ENCODE peak calls at places on chromosomes 6 and 20, in five cellular contexts. One of them, this sample, is unnamed.

GRCh38 chr6:74991573-74992332 is 214.1 kb downstream of the COL12A1 start:
- DNase-seq in A549: no peak
- DNase-seq in WTC11: no peak
- DNase-seq in HCT116: no peak
- DNase-seq in HepG2: no peak
- DNase-seq in this sample: no peak

GRCh38 chr20:56400001-56400640 is 7.7 kb downstream of the CSTF1 start:
- DNase-seq in A549: peak
- DNase-seq in WTC11: peak
- DNase-seq in HCT116: peak
- DNase-seq in HepG2: peak
- DNase-seq in this sample: peak

GRCh38 chr6:26286168-26286854 is 78.7 kb upstream of the BTN3A2 start:
- DNase-seq in A549: peak
- DNase-seq in WTC11: peak
- DNase-seq in HCT116: no peak
- DNase-seq in HepG2: peak
- DNase-seq in this sample: peak

GRCh38 chr6:10441004-10441654 is 26.3 kb upstream of the TFAP2A start:
- DNase-seq in A549: peak
- DNase-seq in WTC11: no peak
- DNase-seq in HCT116: peak
- DNase-seq in HepG2: peak
- DNase-seq in this sample: no peak

GRCh38 chr6:150764638-150765456 is 100.7 kb upstream of the MTHFD1L start:
- DNase-seq in A549: no peak
- DNase-seq in WTC11: no peak
- DNase-seq in HCT116: no peak
- DNase-seq in HepG2: no peak
- DNase-seq in this sample: no peak

GRCh38 chr6:28693751-28694443 is 168.2 kb downstream of the GPX5 start:
- DNase-seq in A549: no peak
- DNase-seq in WTC11: peak
- DNase-seq in HCT116: no peak
- DNase-seq in HepG2: no peak
- DNase-seq in this sample: no peak

GRCh38 chr20:52731086-52731485 is 241.1 kb upstream of the TSHZ2 start:
- DNase-seq in A549: no peak
- DNase-seq in WTC11: peak
- DNase-seq in HCT116: no peak
- DNase-seq in HepG2: no peak
- DNase-seq in this sample: no peak

GRCh38 chr20:22939181-22939580 is 95.9 kb upstream of the SSTR4 start:
- DNase-seq in A549: no peak
- DNase-seq in WTC11: no peak
- DNase-seq in HCT116: no peak
- DNase-seq in HepG2: no peak
- DNase-seq in this sample: no peak

GRCh38 chr6:56334937-56335336 is 87.6 kb upstream of the COL21A1 start:
- DNase-seq in A549: no peak
- DNase-seq in WTC11: no peak
- DNase-seq in HCT116: no peak
- DNase-seq in HepG2: no peak
- DNase-seq in this sample: no peak

GRCh38 chr6:37938909-37939308 is 119.4 kb downstream of the ZFAND3 start:
- DNase-seq in A549: no peak
- DNase-seq in WTC11: no peak
- DNase-seq in HCT116: no peak
- DNase-seq in HepG2: no peak
- DNase-seq in this sample: no peak

GRCh38 chr6:112300888-112301287 is 46.2 kb upstream of the RFPL4B start:
- DNase-seq in A549: no peak
- DNase-seq in WTC11: no peak
- DNase-seq in HCT116: no peak
- DNase-seq in HepG2: no peak
- DNase-seq in this sample: no peak

GRCh38 chr6:81381382-81381916 is 371.0 kb downstream of the TENT5A start:
- DNase-seq in A549: no peak
- DNase-seq in WTC11: no peak
- DNase-seq in HCT116: no peak
- DNase-seq in HepG2: peak
- DNase-seq in this sample: no peak

GRCh38 chr20:1710484-1710883 is 52.9 kb upstream of the SIRPG start:
- DNase-seq in A549: no peak
- DNase-seq in WTC11: no peak
- DNase-seq in HCT116: no peak
- DNase-seq in HepG2: no peak
- DNase-seq in this sample: no peak
- TF ChIP-seq MAX in A549: no peak
- TF ChIP-seq MAX in WTC11: no peak
- TF ChIP-seq MAX in HCT116: no peak
- TF ChIP-seq MAX in HepG2: no peak
- TF ChIP-seq MAX in this sample: no peak

GRCh38 chr6:138004423-138005287 is 102.6 kb downstream of the PERP start:
- DNase-seq in A549: peak
- DNase-seq in WTC11: no peak
- DNase-seq in HCT116: peak
- DNase-seq in HepG2: peak
- DNase-seq in this sample: peak

GRCh38 chr6:138008791-138009190 is 98.4 kb downstream of the PERP start:
- DNase-seq in A549: no peak
- DNase-seq in WTC11: no peak
- DNase-seq in HCT116: no peak
- DNase-seq in HepG2: no peak
- DNase-seq in this sample: no peak

GRCh38 chr6:138001750-138002349 is 105.4 kb downstream of the PERP start:
- DNase-seq in A549: peak
- DNase-seq in WTC11: peak
- DNase-seq in HCT116: peak
- DNase-seq in HepG2: peak
- DNase-seq in this sample: peak

GRCh38 chr6:138007014-138007472 is 100.2 kb downstream of the PERP start:
- DNase-seq in A549: peak
- DNase-seq in WTC11: peak
- DNase-seq in HCT116: peak
- DNase-seq in HepG2: peak
- DNase-seq in this sample: peak

DNA sequence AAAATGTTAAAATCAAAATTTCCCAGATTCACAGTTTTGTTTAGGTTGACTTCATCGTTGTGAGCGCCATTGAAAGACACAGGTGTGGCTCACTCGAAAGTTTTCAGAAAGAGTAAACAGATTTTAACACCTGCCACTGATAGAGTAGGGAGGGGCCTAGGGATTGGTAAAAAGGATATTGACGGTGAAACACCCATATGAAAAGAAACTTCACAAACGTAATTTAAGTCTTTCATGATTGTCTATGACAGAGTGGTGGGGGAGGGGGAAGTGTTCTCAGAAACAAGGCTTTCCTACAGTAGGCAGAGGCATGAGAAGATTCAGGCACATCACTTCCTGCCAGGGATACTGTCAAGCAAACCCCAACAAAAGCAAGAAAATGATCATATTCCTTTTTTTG is 101.4 kb downstream of the PERP start:
- DNase-seq in A549: no peak
- DNase-seq in WTC11: no peak
- DNase-seq in HCT116: no peak
- DNase-seq in HepG2: no peak
- DNase-seq in this sample: no peak
- TF ChIP-seq MAX in A549: no peak
- TF ChIP-seq MAX in WTC11: no peak
- TF ChIP-seq MAX in HCT116: no peak
- TF ChIP-seq MAX in HepG2: no peak
- TF ChIP-seq MAX in this sample: no peak

DNA sequence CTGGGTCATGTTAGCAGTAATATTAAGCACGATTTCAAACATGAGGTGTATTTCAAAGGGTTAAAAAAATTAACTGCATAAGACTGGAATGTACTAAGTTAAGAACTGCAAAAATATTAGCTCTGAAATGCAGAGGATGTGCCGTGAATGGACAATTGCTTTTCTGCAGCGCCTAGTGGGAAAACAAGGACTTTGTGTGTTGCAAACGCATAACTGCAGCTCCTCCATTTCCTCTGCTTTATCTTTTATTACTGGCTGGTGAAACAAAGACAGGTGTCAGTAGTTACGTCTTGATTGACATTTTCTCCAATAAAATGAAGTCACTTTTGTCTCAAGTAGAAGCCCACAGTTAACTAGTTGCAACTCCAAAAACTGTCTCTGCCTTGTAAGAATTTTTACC is 1.7 kb downstream of the PDE7B start:
- DNase-seq in A549: peak
- DNase-seq in WTC11: no peak
- DNase-seq in HCT116: no peak
- DNase-seq in HepG2: no peak
- DNase-seq in this sample: no peak
- TF ChIP-seq MAX in A549: no peak
- TF ChIP-seq MAX in WTC11: no peak
- TF ChIP-seq MAX in HCT116: no peak
- TF ChIP-seq MAX in HepG2: no peak
- TF ChIP-seq MAX in this sample: no peak

DNA sequence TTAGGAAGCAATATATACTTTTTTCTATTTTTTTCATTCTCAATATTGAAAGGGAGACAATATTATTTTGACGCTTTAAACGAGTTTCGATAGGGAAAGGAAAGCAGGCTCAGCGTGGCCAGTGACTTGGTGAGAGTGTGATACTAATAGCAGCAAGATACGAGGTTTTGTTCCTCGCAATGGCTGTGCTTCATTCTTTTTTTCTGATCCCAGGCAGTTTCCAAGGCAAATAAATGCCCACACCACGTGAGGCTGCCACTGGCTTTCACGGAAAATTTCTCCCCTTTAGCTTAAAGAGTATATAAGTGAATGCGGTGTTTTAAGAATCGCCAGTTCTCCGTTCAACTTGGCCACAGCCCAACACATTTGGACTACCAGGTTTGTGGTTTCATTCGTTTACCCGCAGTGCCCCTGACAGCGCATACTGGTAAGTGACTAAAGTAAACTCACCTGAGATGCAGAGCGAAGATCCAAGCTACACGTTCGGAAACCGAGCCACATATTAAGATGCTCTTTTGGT is 196.4 kb upstream of the ZNF184 start:
- DNase-seq in A549: no peak
- DNase-seq in WTC11: no peak
- DNase-seq in HCT116: no peak
- DNase-seq in HepG2: no peak
- DNase-seq in this sample: peak
- TF ChIP-seq MAX in A549: no peak
- TF ChIP-seq MAX in WTC11: no peak
- TF ChIP-seq MAX in HCT116: no peak
- TF ChIP-seq MAX in HepG2: no peak
- TF ChIP-seq MAX in this sample: no peak

GRCh38 chr20:51424270-51425041 is 118.1 kb downstream of the NFATC2 start:
- DNase-seq in A549: no peak
- DNase-seq in WTC11: no peak
- DNase-seq in HCT116: no peak
- DNase-seq in HepG2: no peak
- DNase-seq in this sample: no peak
- TF ChIP-seq MAX in A549: no peak
- TF ChIP-seq MAX in WTC11: no peak
- TF ChIP-seq MAX in HCT116: no peak
- TF ChIP-seq MAX in HepG2: no peak
- TF ChIP-seq MAX in this sample: no peak

GRCh38 chr20:2984956-2985661 is 58.3 kb upstream of the GNRH2 start:
- DNase-seq in A549: no peak
- DNase-seq in WTC11: no peak
- DNase-seq in HCT116: no peak
- DNase-seq in HepG2: no peak
- DNase-seq in this sample: peak
- TF ChIP-seq MAX in A549: no peak
- TF ChIP-seq MAX in WTC11: no peak
- TF ChIP-seq MAX in HCT116: no peak
- TF ChIP-seq MAX in HepG2: no peak
- TF ChIP-seq MAX in this sample: no peak

GRCh38 chr6:45478235-45478634 is 100.5 kb upstream of the SUPT3H start:
- DNase-seq in A549: no peak
- DNase-seq in WTC11: no peak
- DNase-seq in HCT116: no peak
- DNase-seq in HepG2: no peak
- DNase-seq in this sample: peak
- TF ChIP-seq MAX in A549: no peak
- TF ChIP-seq MAX in WTC11: no peak
- TF ChIP-seq MAX in HCT116: no peak
- TF ChIP-seq MAX in HepG2: no peak
- TF ChIP-seq MAX in this sample: no peak

DNA sequence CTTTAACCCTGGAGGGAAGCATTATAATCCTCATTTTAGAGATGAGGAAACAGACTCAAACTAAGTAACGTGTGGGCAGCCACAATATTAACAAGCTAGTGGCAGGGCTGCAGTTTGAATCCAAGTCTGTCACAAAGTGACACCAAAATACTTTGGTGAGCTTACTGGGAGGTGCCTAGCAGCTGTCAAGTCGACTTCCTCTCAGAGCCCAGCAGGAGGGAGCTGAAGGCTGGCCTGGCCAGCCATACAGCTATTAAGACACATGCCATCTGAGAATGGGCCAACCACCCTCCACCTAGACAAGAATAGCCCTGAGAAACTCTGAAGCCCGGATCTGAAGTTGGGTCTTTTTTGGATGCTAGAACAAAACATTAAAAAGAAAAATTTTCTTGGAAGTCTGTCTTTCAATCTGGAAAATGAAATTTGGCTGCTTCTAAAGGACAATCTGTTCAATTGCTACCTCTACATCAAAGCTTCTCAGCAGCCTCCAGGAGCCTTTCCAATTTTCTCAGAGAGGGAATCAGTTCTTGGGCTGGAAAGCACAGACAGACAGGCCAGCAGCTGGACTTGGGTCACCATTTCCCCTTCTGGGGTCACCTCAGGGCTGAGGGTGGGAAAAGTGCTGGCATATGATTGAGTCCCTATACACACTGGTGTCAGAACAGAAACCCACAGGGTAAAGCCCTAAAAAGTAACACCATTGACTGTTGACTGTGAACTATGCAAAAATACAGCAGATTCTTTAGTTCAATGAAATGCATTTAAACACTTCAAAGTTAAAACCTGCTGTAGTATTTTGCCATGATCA is 43.0 kb downstream of the UQCC1 start:
- DNase-seq in A549: no peak
- DNase-seq in WTC11: peak
- DNase-seq in HCT116: no peak
- DNase-seq in HepG2: no peak
- DNase-seq in this sample: peak
- TF ChIP-seq MAX in A549: no peak
- TF ChIP-seq MAX in WTC11: no peak
- TF ChIP-seq MAX in HCT116: no peak
- TF ChIP-seq MAX in HepG2: no peak
- TF ChIP-seq MAX in this sample: peak